ENCODE peak calls at places on chromosomes 6 and 20, in ten cellular contexts. H is body of pancreas, A is progenitor cell of endocrine pancreas, P is RWPE1, F is GM13977, X is PC-3, W is suprapubic skin, T is fibroblast of villous mesenchyme, K is heart right ventricle, U is D721Med. D is an unnamed sample.

GRCh38 chr20:33839591-33839990 is 28.4 kb downstream of the CHMP4B start:
- DNase-seq in A (no peak), U (no peak), K (peak), X (no peak), T (no peak), F (no peak), H (peak), W (no peak), P (no peak), D (no peak)

GRCh38 chr6:53067307-53067706 is 2.1 kb downstream of the FBXO9 start:
- DNase-seq in P (no peak), A (no peak), H (no peak), U (no peak), F (no peak), K (no peak), T (no peak), W (no peak), X (no peak), D (no peak)

GRCh38 chr6:24004062-24004461 is 122.0 kb upstream of the NRSN1 start:
- DNase-seq in W (no peak), H (no peak), U (no peak), T (no peak), P (no peak), F (no peak), A (no peak), X (peak), K (no peak), D (no peak)

GRCh38 chr6:163415176-163415619 is 680 bp downstream of the QKI start:
- DNase-seq in P (no peak), F (peak), K (peak), X (no peak), W (peak), T (no peak), H (peak), U (no peak), A (no peak), D (peak)

GRCh38 chr6:169738972-169739529 is 12.3 kb downstream of the DYNLT2 start:
- DNase-seq in H (no peak), A (no peak), K (no peak), U (no peak), X (no peak), F (no peak), P (no peak), T (no peak), W (no peak), D (no peak)

GRCh38 chr6:153231048-153231635 is 100.1 kb upstream of the RGS17 start:
- DNase-seq in W (no peak), X (peak), P (peak), K (peak), H (peak), T (peak), U (no peak), A (peak), F (peak), D (peak)

GRCh38 chr20:6492396-6493055 is 275.0 kb upstream of the BMP2 start:
- DNase-seq in T (peak), P (peak), W (no peak), X (peak), F (no peak), K (no peak), A (no peak), U (no peak), H (no peak), D (no peak)

GRCh38 chr6:166165558-166166313 is 1.9 kb downstream of the TBXT start:
- DNase-seq in K (no peak), F (no peak), T (no peak), H (no peak), P (no peak), U (no peak), W (no peak), A (no peak), X (no peak), D (no peak)

GRCh38 chr6:113644861-113645575 is 212.1 kb upstream of the MARCKS start:
- DNase-seq in F (no peak), T (peak), K (no peak), W (no peak), U (no peak), X (peak), H (no peak), P (peak), A (no peak), D (no peak)

GRCh38 chr6:109483744-109484075 is 691 bp upstream of the ZBTB24 start:
- DNase-seq in H (no peak), K (no peak), X (no peak), P (no peak), T (peak), W (no peak), F (no peak), A (no peak), U (no peak), D (no peak)

GRCh38 chr20:41453006-41453950 is 86.7 kb upstream of the EMILIN3 start:
- DNase-seq in X (no peak), F (no peak), W (no peak), P (no peak), K (no peak), H (no peak), A (no peak), T (no peak), U (no peak), D (no peak)

GRCh38 chr6:85556992-85557668 is 36.5 kb downstream of the SNX14 start:
- DNase-seq in T (no peak), F (no peak), A (no peak), U (no peak), K (no peak), H (no peak), W (no peak), P (no peak), X (no peak), D (no peak)

GRCh38 chr20:32582659-32583580 is 2.2 kb downstream of the NOL4L start:
- DNase-seq in H (no peak), P (no peak), U (no peak), X (no peak), K (no peak), A (peak), W (no peak), T (peak), F (peak), D (peak)

GRCh38 chr6:63764318-63764916 is 128.8 kb downstream of the PHF3 start:
- DNase-seq in K (no peak), A (no peak), H (no peak), X (peak), F (no peak), U (no peak), P (no peak), T (peak), W (no peak), D (no peak)

GRCh38 chr6:65199683-65200082 is 507.3 kb downstream of the EYS start:
- DNase-seq in W (no peak), U (no peak), A (no peak), K (no peak), P (no peak), F (no peak), X (no peak), T (no peak), H (no peak), D (no peak)

GRCh38 chr20:32012159-32012682 is 2.0 kb downstream of the CCM2L start:
- DNase-seq in A (no peak), H (no peak), F (no peak), X (no peak), T (no peak), U (no peak), P (no peak), W (no peak), K (no peak), D (no peak)

GRCh38 chr20:51369503-51369902 is 173.0 kb downstream of the NFATC2 start:
- DNase-seq in K (no peak), H (no peak), X (no peak), T (no peak), W (peak), U (no peak), P (no peak), A (no peak), F (no peak), D (no peak)

GRCh38 chr6:140062042-140063041 is 687.9 kb upstream of the CITED2 start:
- DNase-seq in F (no peak), U (no peak), H (peak), W (peak), K (peak), T (peak), P (peak), A (no peak), X (peak), D (no peak)

GRCh38 chr6:4608361-4609115 is 167.7 kb upstream of the CDYL start:
- DNase-seq in U (no peak), T (no peak), A (no peak), F (no peak), X (no peak), H (no peak), K (peak), P (no peak), W (no peak), D (no peak)

GRCh38 chr20:31670371-31671228 is 32.9 kb downstream of the COX4I2 start:
- DNase-seq in U (no peak), H (peak), K (peak), W (peak), A (no peak), T (peak), X (no peak), F (no peak), P (no peak), D (no peak)

GRCh38 chr6:123962508-123962907 is 158.8 kb downstream of the NKAIN2 start:
- DNase-seq in A (no peak), X (peak), F (no peak), P (no peak), H (peak), T (no peak), W (no peak), U (no peak), K (no peak), D (no peak)

GRCh38 chr6:145891565-145891964 is 72.6 kb downstream of the SHPRH start:
- DNase-seq in A (no peak), U (no peak), W (no peak), P (no peak), X (no peak), F (no peak), T (peak), H (no peak), K (no peak), D (no peak)

GRCh38 chr6:50966532-50966931 is 147.9 kb downstream of the TFAP2B start:
- DNase-seq in F (peak), A (no peak), P (no peak), K (no peak), W (no peak), X (no peak), T (no peak), H (no peak), U (no peak), D (peak)

GRCh38 chr6:1984346-1984994 is 260.9 kb downstream of the GMDS start:
- DNase-seq in H (no peak), K (no peak), W (no peak), U (no peak), T (no peak), P (peak), A (no peak), F (no peak), X (no peak), D (no peak)

GRCh38 chr6:17600527-17601388 is 656 bp downstream of the FAM8A1 start:
- DNase-seq in K (peak), X (peak), T (peak), H (peak), A (peak), W (peak), P (peak), F (peak), U (no peak), D (peak)

GRCh38 chr6:8429821-8430220 is 5.5 kb downstream of the SLC35B3 start:
- DNase-seq in X (no peak), A (no peak), T (no peak), H (no peak), W (no peak), K (no peak), F (no peak), P (no peak), U (no peak), D (no peak)

GRCh38 chr6:73739097-73739496 is 43.1 kb downstream of the CD109 start:
- DNase-seq in F (peak), W (no peak), X (peak), A (no peak), T (peak), K (no peak), U (no peak), P (peak), H (no peak), D (peak)

GRCh38 chr20:23399568-23400241 is 21.6 kb downstream of the NAPB start:
- DNase-seq in T (peak), U (no peak), H (no peak), A (no peak), K (no peak), P (no peak), W (no peak), F (no peak), X (peak), D (no peak)
- TF ChIP-seq CTCF in T (no peak), U (no peak), H (no peak), A (peak), K (no peak), P (no peak), W (no peak), F (no peak), X (no peak), D (no peak)

GRCh38 chr6:122612838-122613237 is 2.6 kb downstream of the PKIB start:
- DNase-seq in W (no peak), U (no peak), X (no peak), P (no peak), T (no peak), K (no peak), A (no peak), F (no peak), H (no peak), D (no peak)

GRCh38 chr6:122610690-122611455 is 668 bp downstream of the PKIB start:
- DNase-seq in U (peak), F (peak), K (peak), A (peak), H (peak), T (no peak), P (peak), X (peak), W (peak), D (peak)

GRCh38 chr6:122615409-122615808 is 5.2 kb downstream of the PKIB start:
- DNase-seq in A (no peak), U (no peak), T (no peak), K (no peak), P (no peak), W (no peak), H (no peak), X (no peak), F (no peak), D (no peak)

GRCh38 chr6:122614303-122614702 is 4.1 kb downstream of the PKIB start:
- DNase-seq in X (no peak), F (no peak), A (no peak), H (no peak), T (no peak), P (no peak), K (no peak), U (no peak), W (no peak), D (no peak)

DNA sequence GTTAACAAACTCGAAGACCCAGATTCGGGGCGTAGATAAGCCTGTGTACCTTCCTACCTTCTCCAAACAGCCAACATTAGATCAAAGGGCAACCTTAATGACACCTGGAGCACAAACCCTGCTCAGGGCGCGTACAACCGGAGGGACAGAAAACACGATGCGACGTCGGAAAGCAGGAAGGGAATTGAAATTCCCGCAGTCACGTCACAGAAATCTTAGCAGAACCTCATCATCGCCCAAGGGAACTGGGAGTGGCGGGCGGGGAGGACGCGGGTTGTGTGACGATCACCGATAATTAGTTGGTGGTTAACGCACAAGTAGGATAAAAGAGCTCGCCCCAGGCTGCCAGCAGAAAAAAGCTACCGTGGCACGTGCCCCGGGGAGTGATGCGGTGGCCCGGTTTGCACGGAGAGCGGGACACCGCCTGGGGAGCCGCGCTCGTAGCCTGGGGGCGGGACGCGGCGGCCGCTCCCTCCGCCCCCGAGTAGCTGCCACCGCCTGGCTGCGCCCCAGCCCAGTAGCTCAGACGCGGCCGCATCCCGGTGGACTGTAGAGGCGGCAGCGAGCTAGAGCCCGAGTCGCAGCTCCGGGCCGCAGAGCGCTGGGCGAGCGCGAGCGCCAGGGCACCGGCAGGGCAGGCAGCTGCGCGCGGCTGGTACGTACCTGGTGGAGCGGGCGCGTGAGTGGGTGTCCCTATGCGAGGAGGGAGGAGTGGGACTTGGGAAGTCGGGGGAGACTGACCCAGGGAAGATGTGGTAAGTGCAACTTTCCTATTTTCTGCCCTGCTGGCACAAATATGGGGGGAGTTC is at the start of gene PKIB:
- DNase-seq in T (peak), H (peak), K (peak), F (peak), A (peak), X (peak), W (peak), U (peak), P (peak), D (peak)
- TF ChIP-seq CTCF in T (peak), H (peak), K (no peak), F (peak), A (peak), X (peak), W (no peak), U (peak), P (peak), D (peak)

GRCh38 chr20:14098261-14098660 is 102.9 kb downstream of the MACROD2 start:
- DNase-seq in X (no peak), T (no peak), K (no peak), W (no peak), P (no peak), A (no peak), H (no peak), F (no peak), U (no peak), D (no peak)

GRCh38 chr20:14093652-14094051 is 98.3 kb downstream of the MACROD2 start:
- DNase-seq in T (no peak), P (no peak), U (no peak), K (no peak), H (peak), W (no peak), A (no peak), X (peak), F (no peak), D (no peak)
- TF ChIP-seq CTCF in T (no peak), P (no peak), U (no peak), K (no peak), H (no peak), W (no peak), A (no peak), X (no peak), F (no peak), D (no peak)

GRCh38 chr20:35673884-35674283 is 9.2 kb upstream of the CPNE1 start:
- DNase-seq in A (no peak), H (no peak), W (no peak), U (no peak), K (no peak), T (no peak), X (no peak), P (no peak), F (no peak), D (no peak)

GRCh38 chr20:35669221-35669620 is 4.5 kb upstream of the CPNE1 start:
- DNase-seq in U (no peak), F (no peak), P (no peak), W (no peak), T (no peak), A (no peak), K (no peak), X (no peak), H (no peak), D (no peak)

GRCh38 chr20:35669681-35670080 is 5.0 kb upstream of the CPNE1 start:
- DNase-seq in F (no peak), T (no peak), U (no peak), P (no peak), W (no peak), H (no peak), X (no peak), A (no peak), K (no peak), D (no peak)

GRCh38 chr20:35680464-35681183 is 15.9 kb upstream of the CPNE1 start:
- DNase-seq in W (no peak), H (no peak), X (no peak), F (no peak), T (no peak), P (no peak), A (no peak), K (no peak), U (no peak), D (no peak)

GRCh38 chr20:35674921-35675320 is 10.2 kb upstream of the CPNE1 start:
- DNase-seq in U (no peak), T (no peak), P (no peak), K (no peak), H (no peak), W (no peak), F (no peak), X (no peak), A (no peak), D (no peak)
- TF ChIP-seq CTCF in U (no peak), T (no peak), P (no peak), K (no peak), H (no peak), W (no peak), F (no peak), X (no peak), A (no peak), D (no peak)

D was measured in GM13976.